ENCODE peak calls at places on chromosomes 12 and 14, in four cellular contexts. B is K562, Y is H1, L is GM12878. J is an unnamed sample.

GRCh38 chr12:130438243-130438620 is 100.5 kb downstream of the PIWIL1 start:
- DNase-seq in B (no peak), L (no peak), Y (no peak), J (no peak)

GRCh38 chr14:99252940-99253868 is 18.8 kb downstream of the BCL11B start:
- DNase-seq in B (no peak), Y (no peak), L (no peak), J (no peak)

GRCh38 chr14:36301159-36301558 is 19.3 kb downstream of the MBIP start:
- DNase-seq in Y (no peak), L (no peak), B (no peak), J (no peak)

GRCh38 chr12:124170756-124171155 is 124.1 kb upstream of the RFLNA start:
- DNase-seq in B (no peak), L (no peak), Y (no peak), J (no peak)

GRCh38 chr14:70642313-70643235 is 858 bp downstream of the TTC9 start:
- DNase-seq in Y (no peak), L (no peak), B (no peak), J (no peak)

GRCh38 chr14:50544911-50545310 is 12.5 kb upstream of the MAP4K5 start:
- DNase-seq in B (no peak), L (no peak), Y (no peak), J (no peak)

GRCh38 chr12:109445224-109445623 is 31.9 kb downstream of the KCTD10 start:
- DNase-seq in B (no peak), Y (no peak), L (no peak), J (no peak)

GRCh38 chr14:89660183-89660582 is 243.2 kb upstream of the FOXN3 start:
- DNase-seq in B (no peak), L (no peak), Y (no peak), J (no peak)

GRCh38 chr12:66050283-66050576 is 80.3 kb downstream of the LLPH start:
- DNase-seq in B (no peak), Y (no peak), L (no peak), J (no peak)

GRCh38 chr12:104387190-104387589 is 69.6 kb upstream of the CHST11 start:
- DNase-seq in L (no peak), Y (no peak), B (peak), J (no peak)

GRCh38 chr12:47636908-47637780 is 68.7 kb downstream of the RPAP3 start:
- DNase-seq in L (no peak), Y (peak), B (no peak), J (peak)

GRCh38 chr12:27434673-27435565 is 11.6 kb upstream of the SMCO2 start:
- DNase-seq in B (peak), L (no peak), Y (no peak), J (no peak)

GRCh38 chr12:67515679-67516363 is 132.7 kb upstream of the DYRK2 start:
- DNase-seq in L (peak), B (no peak), Y (no peak), J (no peak)
- TF ChIP-seq EGR1 in L (no peak), B (no peak), Y (no peak), J (no peak)

DNA sequence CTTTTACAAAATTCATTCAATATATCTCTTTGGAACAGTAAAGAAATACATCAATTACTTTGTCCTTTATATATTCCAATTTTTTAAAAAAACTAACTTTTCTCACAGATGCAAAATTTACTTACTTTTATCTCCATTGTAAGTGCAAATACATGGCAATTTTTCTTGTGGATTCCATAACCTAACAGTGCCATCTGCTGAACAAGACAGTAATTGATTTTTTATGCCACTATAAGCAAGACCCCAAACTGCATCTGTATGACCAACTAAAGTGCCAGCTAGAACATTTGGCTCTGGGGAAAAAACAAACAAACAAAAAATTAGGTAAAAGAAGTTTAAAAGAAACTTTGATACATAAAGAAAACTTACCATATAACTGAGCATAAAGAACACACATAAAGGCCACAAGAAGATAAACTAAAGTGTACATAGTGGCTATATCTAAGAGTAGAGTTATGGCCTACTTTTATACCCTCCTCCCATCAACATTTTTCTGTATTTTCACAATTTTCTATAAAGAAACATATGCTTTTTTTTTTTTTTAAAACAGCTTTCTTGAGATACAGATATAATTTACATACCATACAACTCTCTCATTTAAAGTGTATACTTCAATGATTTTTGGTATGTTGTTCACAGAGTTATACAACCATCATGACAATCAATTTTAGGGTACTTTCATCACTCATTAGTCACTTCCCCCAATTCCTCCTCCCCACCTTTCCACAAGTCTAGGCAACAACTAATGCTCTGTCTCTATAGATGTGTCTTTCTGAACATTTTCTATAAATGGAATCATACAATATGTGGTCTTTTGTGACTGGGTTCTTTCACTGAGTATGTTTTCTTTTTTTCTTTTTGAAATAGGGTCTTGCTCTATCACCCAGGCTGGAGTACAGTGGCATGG is 32.6 kb downstream of the COCH start:
- DNase-seq in Y (no peak), B (no peak), L (no peak), J (peak)
- TF ChIP-seq EGR1 in Y (no peak), B (no peak), L (no peak), J (no peak)

GRCh38 chr12:46413368-46413767 is 40.8 kb upstream of the SLC38A2 start:
- DNase-seq in L (no peak), B (no peak), Y (no peak), J (no peak)

GRCh38 chr12:46409342-46409741 is 36.8 kb upstream of the SLC38A2 start:
- DNase-seq in Y (no peak), B (no peak), L (no peak), J (no peak)

GRCh38 chr12:46407360-46407759 is 34.8 kb upstream of the SLC38A2 start:
- DNase-seq in L (no peak), Y (no peak), B (no peak), J (no peak)

GRCh38 chr12:46409974-46410373 is 37.4 kb upstream of the SLC38A2 start:
- DNase-seq in Y (no peak), B (no peak), L (no peak), J (no peak)

DNA sequence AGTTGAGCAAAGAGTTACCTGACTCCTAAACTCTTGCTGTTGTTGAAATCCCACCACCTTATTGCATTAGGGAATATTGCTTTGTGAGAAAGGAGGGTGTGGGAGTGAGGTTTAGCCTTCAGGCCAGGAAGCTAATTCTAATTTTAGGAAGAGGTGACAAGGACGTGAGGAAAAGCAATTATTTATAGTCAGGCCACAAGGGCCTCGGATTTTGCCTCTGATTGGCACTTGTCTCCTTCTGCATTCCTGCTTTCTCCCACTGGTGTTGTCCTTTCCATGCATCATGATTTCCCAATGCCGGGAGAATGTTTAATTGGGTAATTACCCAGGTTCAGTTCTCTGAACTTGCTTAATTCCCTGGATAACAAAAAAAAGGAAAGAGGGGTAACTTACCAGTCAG is 37.9 kb upstream of the SLC38A2 start:
- DNase-seq in B (no peak), L (no peak), Y (no peak), J (no peak)
- TF ChIP-seq EGR1 in B (no peak), L (no peak), Y (no peak), J (no peak)

GRCh38 chr14:74825008-74825407 is 50.9 kb downstream of the PROX2 start:
- DNase-seq in L (no peak), B (no peak), Y (no peak), J (no peak)
- TF ChIP-seq EGR1 in L (no peak), B (no peak), Y (no peak), J (no peak)

GRCh38 chr12:6039894-6040601 is 84.4 kb downstream of the VWF start:
- DNase-seq in B (peak), L (no peak), Y (no peak), J (peak)

GRCh38 chr12:6036509-6036908 is 88.0 kb downstream of the VWF start:
- DNase-seq in L (no peak), Y (no peak), B (no peak), J (no peak)

GRCh38 chr12:6034596-6034995 is 89.5 kb upstream of the ANO2 start:
- DNase-seq in Y (no peak), B (no peak), L (no peak), J (no peak)

GRCh38 chr12:6037459-6037858 is 87.0 kb downstream of the VWF start:
- DNase-seq in B (no peak), L (no peak), Y (no peak), J (no peak)

GRCh38 chr12:6038160-6038559 is 86.3 kb downstream of the VWF start:
- DNase-seq in Y (peak), L (no peak), B (peak), J (peak)
- TF ChIP-seq EGR1 in Y (no peak), L (no peak), B (no peak), J (no peak)